ENCODE peak calls at places on chromosomes 4 and X, in seven cellular contexts. Q, J, E, M, X, N and Y are unnamed samples.

GRCh38 chrX:118823263-118824172 is at the start of gene ZCCHC12:
- DNase-seq in Q (peak), J (peak), E (peak), M (no peak), X (peak), N (no peak), Y (peak)

GRCh38 chr4:20137176-20137575 is 114.5 kb upstream of the SLIT2 start:
- DNase-seq in Q (no peak), J (no peak), E (no peak), M (no peak), X (no peak), N (no peak), Y (no peak)

GRCh38 chr4:138910914-138911336 is 104.7 kb upstream of the NOCT start:
- DNase-seq in Q (no peak), J (peak), E (peak), M (peak), X (no peak), N (peak), Y (no peak)

GRCh38 chrX:101415180-101416130 is 7.4 kb downstream of the HNRNPH2 start:
- DNase-seq in Q (no peak), J (peak), E (no peak), M (no peak), X (no peak), N (no peak), Y (no peak)

GRCh38 chr4:182143086-182143821 is 99.9 kb upstream of the TENM3 start:
- DNase-seq in Q (no peak), J (no peak), E (no peak), M (no peak), X (no peak), N (no peak), Y (no peak)

GRCh38 chrX:71911731-71912050 is 1.0 kb downstream of the NHSL2 start:
- DNase-seq in Q (no peak), J (no peak), E (no peak), M (no peak), X (no peak), N (no peak), Y (no peak)

GRCh38 chr4:2850966-2851782 is 7.5 kb downstream of the ADD1 start:
- DNase-seq in Q (no peak), J (no peak), E (no peak), M (no peak), X (no peak), N (no peak), Y (no peak)

GRCh38 chr4:128668566-128668965 is 140.9 kb upstream of the JADE1 start:
- DNase-seq in Q (no peak), J (no peak), E (no peak), M (no peak), X (no peak), N (no peak), Y (no peak)

GRCh38 chrX:152220612-152221011 is 82.2 kb upstream of the MAGEA10 start:
- DNase-seq in Q (no peak), J (no peak), E (no peak), M (no peak), X (no peak), N (no peak), Y (no peak)

GRCh38 chr4:133403913-133404312 is 254.8 kb downstream of the PCDH10 start:
- DNase-seq in Q (no peak), J (no peak), E (no peak), M (no peak), X (no peak), N (no peak), Y (no peak)

GRCh38 chrX:39158801-39159657 is 357.8 kb downstream of the MID1IP1 start:
- DNase-seq in Q (no peak), J (no peak), E (no peak), M (no peak), X (no peak), N (no peak), Y (no peak)

GRCh38 chrX:625137-625691 is 5.4 kb upstream of the SHOX start:
- DNase-seq in Q (no peak), J (no peak), E (no peak), M (no peak), X (no peak), N (no peak), Y (no peak)

GRCh38 chr4:78937837-78938236 is 1.4 kb downstream of the PAQR3 start:
- DNase-seq in Q (no peak), J (no peak), E (no peak), M (no peak), X (no peak), N (no peak), Y (no peak)

GRCh38 chr4:64503416-64503815 is 94.2 kb upstream of the TECRL start:
- DNase-seq in Q (no peak), J (no peak), E (no peak), M (no peak), X (no peak), N (no peak), Y (no peak)

GRCh38 chrX:96372313-96373046 is 312.2 kb upstream of the DIAPH2 start:
- DNase-seq in Q (no peak), J (peak), E (no peak), M (no peak), X (no peak), N (no peak), Y (no peak)

GRCh38 chrX:151346931-151347543 is 50.0 kb upstream of the VMA21 start:
- DNase-seq in Q (no peak), J (no peak), E (no peak), M (no peak), X (no peak), N (no peak), Y (no peak)

GRCh38 chrX:124217289-124218251 is 114.9 kb upstream of the TEX13D start:
- DNase-seq in Q (no peak), J (no peak), E (no peak), M (peak), X (peak), N (no peak), Y (peak)

GRCh38 chr4:15068298-15068697 is 66.0 kb downstream of the CPEB2 start:
- DNase-seq in Q (no peak), J (no peak), E (no peak), M (no peak), X (no peak), N (no peak), Y (no peak)

GRCh38 chr4:14155803-14156202 is 528.3 kb upstream of the BOD1L1 start:
- DNase-seq in Q (peak), J (no peak), E (no peak), M (no peak), X (no peak), N (no peak), Y (no peak)

GRCh38 chr4:164977243-164978164 is at the start of gene TRIM61:
- DNase-seq in Q (no peak), J (no peak), E (peak), M (no peak), X (peak), N (no peak), Y (peak)

GRCh38 chr4:66837496-66837895 is 707.8 kb downstream of the CENPC start:
- DNase-seq in Q (no peak), J (no peak), E (no peak), M (no peak), X (no peak), N (no peak), Y (no peak)

GRCh38 chr4:129336457-129336856 is 240.5 kb downstream of the C4orf33 start:
- DNase-seq in Q (no peak), J (no peak), E (no peak), M (no peak), X (no peak), N (no peak), Y (no peak)

GRCh38 chr4:27205994-27206393 is 345.4 kb downstream of the STIM2 start:
- DNase-seq in Q (no peak), J (no peak), E (no peak), M (no peak), X (no peak), N (no peak), Y (no peak)

GRCh38 chr4:177052211-177052725 is 257.4 kb upstream of the NEIL3 start:
- DNase-seq in Q (no peak), J (no peak), E (no peak), M (no peak), X (no peak), N (no peak), Y (no peak)

GRCh38 chrX:15098505-15098904 is 171.4 kb downstream of the ASB9 start:
- DNase-seq in Q (no peak), J (no peak), E (no peak), M (no peak), X (no peak), N (no peak), Y (no peak)

GRCh38 chrX:47321386-47321785 is 49.0 kb upstream of the ZNF157 start:
- DNase-seq in Q (peak), J (peak), E (peak), M (peak), X (no peak), N (no peak), Y (no peak)

GRCh38 chr4:81516241-81516640 is 44.5 kb upstream of the RASGEF1B start:
- DNase-seq in Q (no peak), J (no peak), E (no peak), M (no peak), X (no peak), N (no peak), Y (no peak)

GRCh38 chr4:105709081-105709450 is 482 bp downstream of the GSTCD start:
- DNase-seq in Q (no peak), J (no peak), E (no peak), M (no peak), X (no peak), N (no peak), Y (peak)